ENCODE peak calls at places on chromosomes 1 and 21, in ten cellular contexts. N, H, T, B, V, E, O, W, R and A are unnamed samples.

GRCh38 chr1:12034381-12034801 is 15.1 kb downstream of the MIIP start:
- DNase-seq in N (no peak), H (peak; percentile 37), T (no peak), B (no peak), V (no peak), E (no peak), O (no peak), W (peak; percentile 66), R (no peak), A (no peak)

GRCh38 chr21:35754583-35754982 is 305.7 kb downstream of the SETD4 start:
- DNase-seq in N (no peak), H (no peak), T (no peak), B (no peak), V (no peak), E (no peak), O (no peak), W (no peak), R (no peak), A (no peak)

GRCh38 chr1:63829349-63830327 is 55.8 kb downstream of the ROR1 start:
- DNase-seq in N (no peak), H (no peak), T (no peak), B (no peak), V (no peak), E (no peak), O (no peak), W (peak; percentile 78), R (peak; percentile 2), A (no peak)

GRCh38 chr1:12177999-12178441 is 11.2 kb downstream of the TNFRSF1B start:
- DNase-seq in N (no peak), H (no peak), T (peak; percentile 76), B (no peak), V (peak; percentile 92), E (peak; percentile 84), O (peak; percentile 30), W (peak; percentile 93), R (peak; percentile 85), A (no peak)

GRCh38 chr1:55061000-55061705 is 21.8 kb downstream of the PCSK9 start:
- DNase-seq in N (peak; percentile 78), H (no peak), T (no peak), B (no peak), V (peak; percentile 54), E (no peak), O (no peak), W (no peak), R (no peak), A (no peak)

GRCh38 chr1:20711285-20712209 is 6.3 kb downstream of the KIF17 start:
- DNase-seq in N (no peak), H (no peak), T (no peak), B (no peak), V (no peak), E (no peak), O (no peak), W (no peak), R (no peak), A (no peak)

GRCh38 chr1:147577033-147577773 is 35.9 kb downstream of the BCL9 start:
- DNase-seq in N (no peak), H (no peak), T (no peak), B (no peak), V (no peak), E (no peak), O (no peak), W (no peak), R (no peak), A (no peak)

GRCh38 chr1:30329263-30329753 is 394.1 kb downstream of the MATN1 start:
- DNase-seq in N (peak; percentile 56), H (no peak), T (no peak), B (no peak), V (peak; percentile 34), E (no peak), O (no peak), W (no peak), R (no peak), A (no peak)

GRCh38 chr1:150150511-150151021 is 850 bp downstream of the PLEKHO1 start:
- DNase-seq in N (no peak), H (no peak), T (peak; percentile 31), B (peak; percentile 88), V (peak; percentile 81), E (no peak), O (no peak), W (no peak), R (peak; percentile 41), A (no peak)

GRCh38 chr1:115327270-115327669 is 10.8 kb downstream of the NGF start:
- DNase-seq in N (no peak), H (no peak), T (no peak), B (no peak), V (no peak), E (no peak), O (no peak), W (no peak), R (peak; percentile 64), A (no peak)

GRCh38 chr21:46352156-46352499 is 28.2 kb downstream of the PCNT start:
- DNase-seq in N (no peak), H (no peak), T (no peak), B (no peak), V (no peak), E (no peak), O (no peak), W (no peak), R (no peak), A (no peak)

GRCh38 chr1:43970911-43971310 is 1.1 kb downstream of the DPH2 start:
- DNase-seq in N (no peak), H (no peak), T (no peak), B (no peak), V (no peak), E (no peak), O (no peak), W (no peak), R (no peak), A (no peak)

GRCh38 chr1:16072095-16072494 is 1.4 kb downstream of the FAM131C start:
- DNase-seq in N (no peak), H (no peak), T (no peak), B (no peak), V (no peak), E (no peak), O (no peak), W (no peak), R (no peak), A (no peak)

GRCh38 chr1:229989591-229990248 is 77.3 kb upstream of the GALNT2 start:
- DNase-seq in N (no peak), H (peak; percentile 15), T (no peak), B (no peak), V (no peak), E (no peak), O (no peak), W (no peak), R (no peak), A (no peak)

GRCh38 chr1:208183977-208184901 is 59.9 kb downstream of the PLXNA2 start:
- DNase-seq in N (no peak), H (no peak), T (no peak), B (no peak), V (no peak), E (peak; percentile 45), O (peak; percentile 57), W (peak; percentile 93), R (peak; percentile 98), A (peak; percentile 99)

GRCh38 chr1:246727594-246727993 is 3.4 kb downstream of the SCCPDH start:
- DNase-seq in N (no peak), H (no peak), T (no peak), B (no peak), V (no peak), E (no peak), O (no peak), W (no peak), R (no peak), A (no peak)

GRCh38 chr1:72051538-72051937 is 230.8 kb downstream of the NEGR1 start:
- DNase-seq in N (no peak), H (no peak), T (no peak), B (no peak), V (no peak), E (peak; percentile 3), O (no peak), W (no peak), R (no peak), A (no peak)

GRCh38 chr1:94859157-94859556 is 39.0 kb downstream of the SLC44A3 start:
- DNase-seq in N (no peak), H (no peak), T (no peak), B (no peak), V (no peak), E (no peak), O (no peak), W (no peak), R (no peak), A (no peak)

GRCh38 chr1:173714441-173714758 is 381 bp upstream of the KLHL20 start:
- DNase-seq in N (no peak), H (no peak), T (no peak), B (no peak), V (no peak), E (peak; percentile 1), O (no peak), W (no peak), R (no peak), A (no peak)

GRCh38 chr1:156508205-156508954 is 7.8 kb upstream of the MEF2D start:
- DNase-seq in N (no peak), H (peak; percentile 38), T (no peak), B (no peak), V (peak; percentile 92), E (peak; percentile 52), O (peak; percentile 14), W (peak; percentile 80), R (peak; percentile 29), A (peak; percentile 15)

GRCh38 chr1:35925741-35926140 is 5.2 kb upstream of the AGO3 start:
- DNase-seq in N (no peak), H (no peak), T (no peak), B (no peak), V (no peak), E (no peak), O (no peak), W (peak; percentile 72), R (peak; percentile 57), A (no peak)

GRCh38 chr1:230084408-230085177 is 17.6 kb downstream of the GALNT2 start:
- DNase-seq in N (peak; percentile 91), H (no peak), T (no peak), B (no peak), V (peak; percentile 89), E (peak; percentile 97), O (peak; percentile 86), W (peak; percentile 97), R (peak; percentile 99), A (peak; percentile 86)

GRCh38 chr1:67583462-67583950 is 101.5 kb upstream of the GADD45A start:
- DNase-seq in N (no peak), H (no peak), T (no peak), B (no peak), V (no peak), E (no peak), O (no peak), W (no peak), R (no peak), A (no peak)

GRCh38 chr1:98761238-98761637 is 99.7 kb downstream of the SNX7 start:
- DNase-seq in N (no peak), H (no peak), T (no peak), B (no peak), V (no peak), E (no peak), O (peak; percentile 3), W (no peak), R (no peak), A (no peak)

GRCh38 chr21:14114251-14114650 is 96.5 kb downstream of the LIPI start:
- DNase-seq in N (no peak), H (no peak), T (peak; percentile 8), B (no peak), V (no peak), E (no peak), O (no peak), W (no peak), R (no peak), A (peak; percentile 47)

GRCh38 chr1:99660496-99660895 is 14.6 kb downstream of the PALMD start:
- DNase-seq in N (no peak), H (no peak), T (no peak), B (no peak), V (no peak), E (no peak), O (no peak), W (no peak), R (no peak), A (no peak)

GRCh38 chr1:104921552-104921951 is 1171.9 kb downstream of the AMY1C start:
- DNase-seq in N (no peak), H (no peak), T (no peak), B (no peak), V (no peak), E (no peak), O (no peak), W (no peak), R (no peak), A (no peak)